ENCODE peak calls at places on chromosome X, in seven cellular contexts. A is right atrium auricular region, J is brain microvascular endothelial cell, V is fibroblast of the aortic adventitia, M is GM10248, F is left ventricle myocardium inferior, O is GM13977. W is an unnamed sample.

GRCh38 chrX:9354918-9355317 is 109.9 kb upstream of the TBL1X start:
- DNase-seq in F (no peak), V (no peak), J (no peak), O (no peak), A (no peak), M (no peak), W (no peak)

GRCh38 chrX:153644356-153645125 is 2.5 kb upstream of the DUSP9 start:
- DNase-seq in M (no peak), F (no peak), A (no peak), V (no peak), O (no peak), J (no peak), W (no peak)

GRCh38 chrX:71098302-71098701 is 2.7 kb downstream of the FOXO4 start:
- DNase-seq in M (peak), F (peak), O (peak), A (no peak), V (peak), J (no peak), W (peak)

GRCh38 chrX:46791927-46792825 is 33.3 kb upstream of the SLC9A7 start:
- DNase-seq in F (no peak), J (peak), O (peak), M (peak), V (peak), A (no peak), W (peak)

GRCh38 chrX:135009057-135009605 is 13.2 kb downstream of the RTL8B start:
- DNase-seq in V (no peak), O (no peak), M (no peak), F (no peak), J (no peak), A (no peak), W (no peak)

GRCh38 chrX:39220952-39221351 is 419.7 kb downstream of the MID1IP1 start:
- DNase-seq in M (no peak), V (no peak), O (no peak), A (no peak), F (no peak), J (no peak), W (no peak)

GRCh38 chrX:109732319-109732779 is 708 bp downstream of the ACSL4 start:
- DNase-seq in O (peak), J (no peak), A (no peak), M (no peak), F (no peak), V (peak), W (peak)

GRCh38 chrX:154136627-154137161 is 7.3 kb upstream of the OPN1LW start:
- DNase-seq in J (peak), M (peak), O (peak), A (peak), F (peak), V (peak), W (peak)

GRCh38 chrX:76538860-76539259 is 111.3 kb downstream of the MAGEE1 start:
- DNase-seq in A (no peak), V (no peak), M (no peak), O (no peak), F (no peak), J (no peak), W (no peak)

GRCh38 chrX:153646620-153647373 is at the start of gene DUSP9:
- DNase-seq in M (no peak), F (no peak), J (no peak), V (no peak), O (no peak), A (no peak), W (peak)

GRCh38 chrX:104641176-104641575 is 75.2 kb downstream of the IL1RAPL2 start:
- DNase-seq in F (no peak), M (no peak), V (no peak), O (no peak), A (no peak), J (no peak), W (no peak)

GRCh38 chrX:72045552-72046277 is 86.0 kb downstream of the RTL5 start:
- DNase-seq in M (no peak), O (no peak), J (no peak), V (no peak), F (no peak), A (peak), W (no peak)

GRCh38 chrX:138856881-138857280 is 145.4 kb upstream of the FGF13 start:
- DNase-seq in O (no peak), F (no peak), V (peak), A (no peak), J (no peak), M (no peak), W (no peak)

GRCh38 chrX:42740456-42740855 is 37.5 kb downstream of the PPP1R2C start:
- DNase-seq in F (no peak), V (no peak), O (no peak), M (no peak), A (no peak), J (no peak), W (no peak)

GRCh38 chrX:16465081-16465876 is 184.7 kb upstream of the S100G start:
- DNase-seq in J (peak), M (no peak), V (peak), A (no peak), F (no peak), O (no peak), W (peak)

GRCh38 chrX:118062048-118062789 is 54.4 kb downstream of the KLHL13 start:
- DNase-seq in J (no peak), V (no peak), M (no peak), F (no peak), O (no peak), A (no peak), W (no peak)

GRCh38 chrX:48278958-48279357 is 23.8 kb downstream of the SSX1 start:
- DNase-seq in O (no peak), V (no peak), M (no peak), A (no peak), J (no peak), F (no peak), W (peak)

GRCh38 chrX:25726539-25726938 is 411.6 kb upstream of the MAGEB18 start:
- DNase-seq in J (no peak), A (no peak), M (no peak), V (peak), F (no peak), O (no peak), W (no peak)

GRCh38 chrX:74890676-74891430 is 34.4 kb downstream of the NEXMIF start:
- DNase-seq in J (no peak), F (no peak), A (no peak), M (peak), O (peak), V (no peak), W (no peak)

GRCh38 chrX:121902463-121902862 is 855.1 kb downstream of the GLUD2 start:
- DNase-seq in A (no peak), J (no peak), V (peak), M (no peak), F (no peak), O (peak), W (no peak)

GRCh38 chrX:101682723-101683122 is 23.1 kb upstream of the ARMCX2 start:
- DNase-seq in J (peak), A (no peak), O (no peak), F (no peak), V (no peak), M (no peak), W (peak)

GRCh38 chrX:65985922-65986588 is 53.8 kb downstream of the VSIG4 start:
- DNase-seq in O (no peak), F (no peak), J (peak), V (peak), A (no peak), M (peak), W (peak)

GRCh38 chrX:1477801-1478458 is 25.2 kb upstream of the ASMTL start:
- DNase-seq in O (no peak), J (no peak), F (no peak), V (no peak), M (no peak), A (peak), W (no peak)

GRCh38 chrX:5907202-5907601 is 321.5 kb downstream of the NLGN4X start:
- DNase-seq in V (no peak), M (no peak), F (no peak), A (no peak), O (no peak), J (no peak), W (no peak)

GRCh38 chrX:100368167-100368566 is 41.9 kb downstream of the PCDH19 start:
- DNase-seq in M (peak), O (peak), V (no peak), A (no peak), J (no peak), F (no peak), W (peak)

GRCh38 chrX:38151426-38151825 is 69.2 kb downstream of the SRPX start:
- DNase-seq in V (no peak), J (peak), F (no peak), O (no peak), A (no peak), M (no peak), W (no peak)

GRCh38 chrX:56232221-56233082 is at the start of gene KLF8:
- DNase-seq in A (no peak), V (no peak), O (peak), F (peak), J (no peak), M (peak), W (peak)

GRCh38 chrX:148535639-148536038 is 35.2 kb downstream of the AFF2 start:
- DNase-seq in M (no peak), V (no peak), A (no peak), F (no peak), O (no peak), J (no peak), W (no peak)

GRCh38 chrX:421646-422325 is 35.1 kb upstream of the PPP2R3B start:
- DNase-seq in F (peak), M (no peak), J (no peak), O (no peak), V (no peak), A (no peak), W (no peak)

GRCh38 chrX:107480272-107480671 is 30.8 kb downstream of the FRMPD3 start:
- DNase-seq in M (no peak), J (no peak), O (no peak), V (no peak), F (no peak), A (no peak), W (no peak)

GRCh38 chrX:73758253-73758652 is 195.3 kb downstream of the CHIC1 start:
- DNase-seq in O (no peak), V (no peak), M (no peak), J (no peak), A (no peak), F (no peak), W (no peak)
- TF ChIP-seq CTCF in O (no peak), V (no peak), M (no peak), J (no peak), A (no peak), F (no peak), W (no peak)

GRCh38 chrX:34580069-34580468 is 77.0 kb downstream of the TMEM47 start:
- DNase-seq in M (no peak), O (no peak), J (no peak), A (no peak), F (no peak), V (no peak), W (no peak)

DNA sequence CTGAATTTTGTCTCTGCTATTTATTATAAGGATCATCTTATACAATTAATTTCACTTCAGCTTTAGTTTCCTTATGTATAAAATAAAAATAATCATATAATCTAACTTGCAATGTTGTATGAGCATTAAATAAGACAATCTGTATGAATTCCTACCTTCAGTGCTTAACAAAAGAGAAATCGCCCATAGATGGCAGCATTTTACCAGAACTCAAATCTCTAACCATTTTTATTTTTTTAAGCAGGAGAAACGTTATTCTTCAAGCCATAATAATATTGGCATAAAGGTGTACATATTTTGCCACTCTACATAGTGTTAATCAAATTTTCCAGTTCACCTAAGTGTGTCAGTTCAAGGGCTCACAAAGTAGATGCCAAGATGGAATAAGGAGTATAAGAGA is 78.8 kb downstream of the TMEM47 start:
- DNase-seq in V (peak), O (no peak), J (peak), A (no peak), M (no peak), F (no peak), W (peak)
- TF ChIP-seq CTCF in V (peak), O (peak), J (peak), A (peak), M (no peak), F (peak), W (peak)

GRCh38 chrX:31279359-31279758 is 207.5 kb upstream of the FTHL17 start:
- DNase-seq in A (no peak), F (no peak), M (no peak), O (no peak), V (peak), J (peak), W (peak)
- TF ChIP-seq CTCF in A (peak), F (peak), M (no peak), O (peak), V (peak), J (peak), W (peak)

DNA sequence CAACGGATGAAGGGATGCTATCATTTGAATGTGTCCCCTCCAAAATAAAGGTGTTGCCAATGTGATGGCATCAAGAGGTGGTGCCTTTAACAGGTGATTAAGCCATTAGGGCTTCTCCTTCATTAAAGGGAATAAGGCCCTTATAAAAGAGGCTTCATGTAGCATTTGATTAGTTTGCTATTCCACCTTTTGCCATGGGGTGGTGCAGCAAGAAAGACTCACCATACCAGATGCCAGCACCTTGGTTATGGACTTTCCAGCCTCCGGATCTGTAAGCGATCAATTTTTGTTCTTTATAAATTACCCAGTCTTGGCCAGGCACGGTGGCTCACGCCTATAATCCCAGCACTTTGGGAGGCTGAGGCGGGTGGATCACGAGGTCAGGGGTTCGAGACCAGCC is 7.9 kb upstream of the SLC25A43 start:
- DNase-seq in A (no peak), V (peak), M (peak), O (peak), F (no peak), J (peak), W (peak)
- TF ChIP-seq CTCF in A (no peak), V (peak), M (no peak), O (peak), F (no peak), J (peak), W (peak)

DNA sequence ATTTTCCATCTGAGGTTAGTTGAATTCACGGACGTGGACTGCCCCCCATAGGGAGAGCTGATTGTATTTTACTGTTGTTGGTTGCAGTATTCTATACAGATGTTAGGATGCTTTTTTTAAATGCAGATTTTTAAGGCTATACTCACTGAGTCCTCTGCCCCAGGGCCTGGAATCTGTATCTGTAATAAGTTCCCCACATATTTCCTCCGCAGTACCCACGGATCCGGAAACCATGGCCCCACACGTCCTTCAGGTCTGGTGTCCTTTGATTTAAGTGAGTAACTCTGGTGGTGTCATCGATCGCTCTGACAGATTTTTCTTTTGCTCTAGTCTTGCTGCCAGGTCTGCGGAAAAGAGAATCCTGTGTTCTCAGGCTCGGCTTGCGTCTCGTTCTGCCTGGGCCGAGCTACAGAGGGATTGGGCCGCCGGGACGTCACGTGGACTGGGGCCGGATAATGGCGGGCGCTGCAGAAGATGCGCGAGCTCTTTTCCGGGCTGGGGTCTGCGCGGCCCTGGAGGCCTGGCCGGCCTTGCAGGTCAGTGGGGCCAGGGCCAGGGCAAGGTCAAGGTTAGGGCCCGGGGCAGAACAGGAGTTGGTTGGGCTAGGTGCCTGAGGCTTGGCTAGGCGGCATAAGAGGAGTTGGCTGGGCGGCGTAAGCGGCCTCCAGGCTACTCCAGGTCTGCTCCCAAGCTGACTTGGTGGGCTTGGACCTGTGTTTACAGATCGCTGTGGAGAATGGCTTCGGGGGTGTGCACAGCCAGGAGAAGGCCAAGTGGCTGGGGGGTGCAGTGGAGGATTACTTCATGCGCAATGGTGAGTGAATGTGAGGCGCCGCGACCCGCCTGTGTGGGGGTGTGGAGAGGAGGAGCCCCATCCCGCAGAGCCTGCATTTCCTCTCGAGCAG is at the start of gene TSR2:
- DNase-seq in F (peak), O (peak), A (peak), M (peak), J (peak), V (peak), W (peak)
- TF ChIP-seq CTCF in F (no peak), O (no peak), A (peak), M (peak), J (peak), V (peak), W (peak)

GRCh38 chrX:23776363-23776762 is 6.6 kb upstream of the SAT1 start:
- DNase-seq in O (no peak), V (no peak), A (no peak), J (no peak), F (no peak), M (no peak), W (no peak)

GRCh38 chrX:23782863-23783568 is at the start of gene SAT1:
- DNase-seq in O (peak), J (peak), M (peak), V (peak), A (peak), F (peak), W (peak)

GRCh38 chrX:23782455-23782854 is 518 bp upstream of the SAT1 start:
- DNase-seq in M (no peak), V (no peak), A (no peak), F (no peak), J (no peak), O (no peak), W (peak)

GRCh38 chrX:23783569-23784486 is 855 bp downstream of the SAT1 start:
- DNase-seq in M (no peak), O (no peak), F (no peak), V (peak), A (no peak), J (no peak), W (peak)

GRCh38 chrX:23779025-23779424 is 3.9 kb upstream of the SAT1 start:
- DNase-seq in J (peak), V (peak), O (no peak), F (no peak), M (no peak), A (no peak), W (peak)
- TF ChIP-seq CTCF in J (peak), V (peak), O (no peak), F (no peak), M (no peak), A (no peak), W (peak)

W was measured in fibroblast of mammary gland.